ENCODE peak calls at places on chromosomes 3 and 15, in nine cellular contexts. F, S, O, E, P, W, M, B and T are unnamed samples.

GRCh38 chr3:100225193-100225592 is 35.6 kb upstream of the TBC1D23 start:
- DNase-seq in F (no peak), S (no peak), O (no peak), E (no peak), P (no peak), W (no peak), M (no peak), B (no peak), T (no peak)

GRCh38 chr3:52527732-52528595 is 5.7 kb downstream of the NT5DC2 start:
- DNase-seq in F (no peak), S (no peak), O (no peak), E (no peak), P (peak), W (no peak), M (no peak), B (no peak), T (peak)

GRCh38 chr3:60594025-60594424 is 657.2 kb downstream of the FHIT start:
- DNase-seq in F (peak), S (no peak), O (no peak), E (no peak), P (peak), W (no peak), M (no peak), B (no peak), T (peak)

GRCh38 chr15:29920515-29920914 is 98.2 kb upstream of the TJP1 start:
- DNase-seq in F (no peak), S (no peak), O (no peak), E (no peak), P (peak), W (no peak), M (no peak), B (no peak), T (no peak)

GRCh38 chr3:111173328-111173900 is 101.8 kb downstream of the NECTIN3 start:
- DNase-seq in F (peak), S (no peak), O (no peak), E (peak), P (no peak), W (no peak), M (no peak), B (peak), T (no peak)

GRCh38 chr3:122091602-122092006 is 36.4 kb downstream of the CD86 start:
- DNase-seq in F (no peak), S (peak), O (no peak), E (no peak), P (no peak), W (no peak), M (no peak), B (no peak), T (no peak)

GRCh38 chr15:88623061-88623460 is 1.9 kb downstream of the AEN start:
- DNase-seq in F (peak), S (no peak), O (no peak), E (no peak), P (no peak), W (peak), M (no peak), B (no peak), T (no peak)

GRCh38 chr3:190614466-190615384 is 100.8 kb downstream of the IL1RAP start:
- DNase-seq in F (no peak), S (no peak), O (no peak), E (no peak), P (no peak), W (no peak), M (no peak), B (no peak), T (no peak)

GRCh38 chr3:72492240-72492639 is 356.0 kb downstream of the SHQ1 start:
- DNase-seq in F (peak), S (no peak), O (no peak), E (no peak), P (no peak), W (no peak), M (no peak), B (no peak), T (peak)